ENCODE peak calls at places on chromosomes 6 and 20, in ten cellular contexts. Z, A, B, F, P, M, X, D, Q and S are unnamed samples.

GRCh38 chr6:34589140-34589539 is 33.0 kb upstream of the SPDEF start:
- DNase-seq in Z (no peak), A (no peak), B (no peak), F (no peak), P (no peak), M (no peak), X (no peak), D (no peak), Q (no peak), S (no peak)

GRCh38 chr6:7247828-7248227 is 65.2 kb downstream of the SSR1 start:
- DNase-seq in Z (no peak), A (no peak), B (no peak), F (no peak), P (no peak), M (no peak), X (no peak), D (no peak), Q (no peak), S (no peak)

GRCh38 chr20:48492188-48493070 is 335.4 kb downstream of the PREX1 start:
- DNase-seq in Z (no peak), A (no peak), B (no peak), F (no peak), P (no peak), M (no peak), X (no peak), D (no peak), Q (no peak), S (no peak)

GRCh38 chr20:49951160-49951559 is 15.0 kb downstream of the RNF114 start:
- DNase-seq in Z (no peak), A (no peak), B (peak; percentile 73), F (no peak), P (no peak), M (no peak), X (peak; percentile 49), D (peak; percentile 31), Q (no peak), S (peak; percentile 86)

GRCh38 chr6:30207619-30208295 is 5.4 kb downstream of the TRIM26 start:
- DNase-seq in Z (no peak), A (no peak), B (no peak), F (no peak), P (no peak), M (no peak), X (peak; percentile 30), D (no peak), Q (no peak), S (peak; percentile 49)

GRCh38 chr6:139439278-139439813 is 64.9 kb upstream of the CITED2 start:
- DNase-seq in Z (no peak), A (no peak), B (no peak), F (no peak), P (no peak), M (no peak), X (no peak), D (peak; percentile 14), Q (no peak), S (peak; percentile 44)

GRCh38 chr6:153677522-153677921 is 361.5 kb upstream of the OPRM1 start:
- DNase-seq in Z (no peak), A (no peak), B (no peak), F (no peak), P (no peak), M (no peak), X (no peak), D (no peak), Q (peak; percentile 12), S (no peak)

GRCh38 chr20:61042501-61043385 is 209.3 kb upstream of the CDH4 start:
- DNase-seq in Z (no peak), A (no peak), B (peak; percentile 2), F (no peak), P (no peak), M (no peak), X (no peak), D (no peak), Q (no peak), S (peak; percentile 16)

GRCh38 chr6:157935786-157936185 is 45.9 kb upstream of the SYNJ2 start:
- DNase-seq in Z (no peak), A (no peak), B (no peak), F (no peak), P (no peak), M (no peak), X (no peak), D (no peak), Q (no peak), S (no peak)

GRCh38 chr6:162124710-162125435 is 602.7 kb downstream of the PRKN start:
- DNase-seq in Z (no peak), A (no peak), B (no peak), F (no peak), P (no peak), M (no peak), X (no peak), D (no peak), Q (no peak), S (no peak)

GRCh38 chr20:5504061-5504739 is 187.4 kb upstream of the PROKR2 start:
- DNase-seq in Z (peak; percentile 10), A (peak; percentile 13), B (peak; percentile 35), F (no peak), P (no peak), M (peak; percentile 61), X (peak; percentile 40), D (peak; percentile 10), Q (peak; percentile 80), S (peak; percentile 75)

GRCh38 chr6:149846321-149846720 is 17.8 kb downstream of the LRP11 start:
- DNase-seq in Z (peak; percentile 84), A (no peak), B (peak; percentile 72), F (no peak), P (no peak), M (peak; percentile 58), X (peak; percentile 93), D (no peak), Q (peak; percentile 78), S (peak; percentile 93)

GRCh38 chr6:45533394-45533793 is 155.7 kb upstream of the SUPT3H start:
- DNase-seq in Z (no peak), A (no peak), B (no peak), F (no peak), P (no peak), M (no peak), X (no peak), D (no peak), Q (no peak), S (peak; percentile 30)

GRCh38 chr20:51966296-51966971 is 164.1 kb upstream of the SALL4 start:
- DNase-seq in Z (peak; percentile 76), A (peak; percentile 25), B (peak; percentile 46), F (peak; percentile 81), P (no peak), M (no peak), X (peak; percentile 74), D (peak; percentile 60), Q (peak; percentile 59), S (peak; percentile 79)

GRCh38 chr6:125984311-125984710 is 2.0 kb upstream of the TRMT11 start:
- DNase-seq in Z (peak; percentile 20), A (no peak), B (peak; percentile 67), F (no peak), P (no peak), M (no peak), X (peak; percentile 64), D (peak; percentile 58), Q (peak; percentile 21), S (peak; percentile 64)